ENCODE peak calls at places on chromosome 7, in nine cellular contexts. One of them, this sample, is unnamed.

GRCh38 chr7:127598318-127598717 is 4.8 kb downstream of the FSCN3 start:
- DNase-seq in kidney epithelial cell: no peak
- DNase-seq in fibroblast of villous mesenchyme: no peak
- DNase-seq in tibial nerve: no peak
- DNase-seq in cardiac fibroblast: no peak
- DNase-seq in dorsolateral prefrontal cortex: no peak
- DNase-seq in A673: peak
- DNase-seq in heart right ventricle: no peak
- DNase-seq in astrocyte of the spinal cord: no peak
- DNase-seq in this sample: no peak

GRCh38 chr7:96870201-96870600 is 135.2 kb upstream of the DLX6 start:
- DNase-seq in heart right ventricle: no peak
- DNase-seq in astrocyte of the spinal cord: no peak
- DNase-seq in A673: no peak
- DNase-seq in tibial nerve: no peak
- DNase-seq in cardiac fibroblast: no peak
- DNase-seq in dorsolateral prefrontal cortex: no peak
- DNase-seq in fibroblast of villous mesenchyme: peak
- DNase-seq in kidney epithelial cell: no peak
- DNase-seq in this sample: no peak

GRCh38 chr7:99392659-99393362 is 15.6 kb downstream of the PDAP1 start:
- DNase-seq in A673: peak
- DNase-seq in fibroblast of villous mesenchyme: peak
- DNase-seq in dorsolateral prefrontal cortex: peak
- DNase-seq in tibial nerve: peak
- DNase-seq in astrocyte of the spinal cord: peak
- DNase-seq in kidney epithelial cell: no peak
- DNase-seq in cardiac fibroblast: peak
- DNase-seq in heart right ventricle: peak
- DNase-seq in this sample: no peak

GRCh38 chr7:148747274-148747673 is 48.6 kb downstream of the CUL1 start:
- DNase-seq in A673: no peak
- DNase-seq in cardiac fibroblast: no peak
- DNase-seq in dorsolateral prefrontal cortex: no peak
- DNase-seq in heart right ventricle: no peak
- DNase-seq in astrocyte of the spinal cord: no peak
- DNase-seq in kidney epithelial cell: no peak
- DNase-seq in fibroblast of villous mesenchyme: no peak
- DNase-seq in tibial nerve: no peak
- DNase-seq in this sample: no peak

GRCh38 chr7:46360811-46361210 is 439.7 kb upstream of the IGFBP3 start:
- DNase-seq in A673: no peak
- DNase-seq in heart right ventricle: no peak
- DNase-seq in astrocyte of the spinal cord: no peak
- DNase-seq in dorsolateral prefrontal cortex: no peak
- DNase-seq in cardiac fibroblast: no peak
- DNase-seq in fibroblast of villous mesenchyme: no peak
- DNase-seq in kidney epithelial cell: no peak
- DNase-seq in tibial nerve: no peak
- DNase-seq in this sample: no peak

GRCh38 chr7:105863876-105864275 is 12.5 kb downstream of the ATXN7L1 start:
- DNase-seq in dorsolateral prefrontal cortex: no peak
- DNase-seq in A673: no peak
- DNase-seq in tibial nerve: no peak
- DNase-seq in heart right ventricle: no peak
- DNase-seq in kidney epithelial cell: no peak
- DNase-seq in cardiac fibroblast: no peak
- DNase-seq in astrocyte of the spinal cord: no peak
- DNase-seq in fibroblast of villous mesenchyme: no peak
- DNase-seq in this sample: no peak

GRCh38 chr7:142323706-142324105 is 65.8 kb upstream of the PRSS58 start:
- DNase-seq in dorsolateral prefrontal cortex: peak
- DNase-seq in cardiac fibroblast: no peak
- DNase-seq in heart right ventricle: peak
- DNase-seq in tibial nerve: no peak
- DNase-seq in fibroblast of villous mesenchyme: peak
- DNase-seq in astrocyte of the spinal cord: no peak
- DNase-seq in kidney epithelial cell: no peak
- DNase-seq in A673: peak
- DNase-seq in this sample: no peak

GRCh38 chr7:132877578-132877977 is 204.3 kb downstream of the CHCHD3 start:
- DNase-seq in cardiac fibroblast: no peak
- DNase-seq in A673: peak
- DNase-seq in tibial nerve: no peak
- DNase-seq in heart right ventricle: no peak
- DNase-seq in astrocyte of the spinal cord: no peak
- DNase-seq in kidney epithelial cell: no peak
- DNase-seq in dorsolateral prefrontal cortex: no peak
- DNase-seq in fibroblast of villous mesenchyme: no peak
- DNase-seq in this sample: no peak

GRCh38 chr7:42445691-42446090 is 208.7 kb upstream of the GLI3 start:
- DNase-seq in kidney epithelial cell: no peak
- DNase-seq in tibial nerve: no peak
- DNase-seq in cardiac fibroblast: peak
- DNase-seq in astrocyte of the spinal cord: no peak
- DNase-seq in fibroblast of villous mesenchyme: peak
- DNase-seq in heart right ventricle: no peak
- DNase-seq in dorsolateral prefrontal cortex: no peak
- DNase-seq in A673: no peak
- DNase-seq in this sample: no peak

GRCh38 chr7:155414508-155414907 is 43.4 kb upstream of the EN2 start:
- DNase-seq in fibroblast of villous mesenchyme: no peak
- DNase-seq in dorsolateral prefrontal cortex: no peak
- DNase-seq in tibial nerve: no peak
- DNase-seq in A673: no peak
- DNase-seq in cardiac fibroblast: no peak
- DNase-seq in heart right ventricle: no peak
- DNase-seq in astrocyte of the spinal cord: no peak
- DNase-seq in kidney epithelial cell: no peak
- DNase-seq in this sample: no peak

GRCh38 chr7:127348247-127348631 is 44.3 kb downstream of the ZNF800 start:
- DNase-seq in heart right ventricle: no peak
- DNase-seq in tibial nerve: no peak
- DNase-seq in dorsolateral prefrontal cortex: no peak
- DNase-seq in A673: no peak
- DNase-seq in cardiac fibroblast: no peak
- DNase-seq in astrocyte of the spinal cord: peak
- DNase-seq in fibroblast of villous mesenchyme: no peak
- DNase-seq in kidney epithelial cell: no peak
- DNase-seq in this sample: no peak

GRCh38 chr7:157586426-157586955 is 249.7 kb downstream of the DNAJB6 start:
- DNase-seq in dorsolateral prefrontal cortex: peak
- DNase-seq in astrocyte of the spinal cord: no peak
- DNase-seq in A673: no peak
- DNase-seq in cardiac fibroblast: no peak
- DNase-seq in kidney epithelial cell: no peak
- DNase-seq in fibroblast of villous mesenchyme: no peak
- DNase-seq in heart right ventricle: no peak
- DNase-seq in tibial nerve: no peak
- DNase-seq in this sample: no peak

GRCh38 chr7:112481833-112482669 is 1.3 kb downstream of the LSMEM1 start:
- DNase-seq in A673: peak
- DNase-seq in heart right ventricle: no peak
- DNase-seq in dorsolateral prefrontal cortex: no peak
- DNase-seq in astrocyte of the spinal cord: peak
- DNase-seq in kidney epithelial cell: peak
- DNase-seq in fibroblast of villous mesenchyme: peak
- DNase-seq in cardiac fibroblast: peak
- DNase-seq in tibial nerve: no peak
- DNase-seq in this sample: peak

GRCh38 chr7:131620673-131621609 is 64.5 kb upstream of the PODXL start:
- DNase-seq in kidney epithelial cell: peak
- DNase-seq in A673: no peak
- DNase-seq in heart right ventricle: no peak
- DNase-seq in astrocyte of the spinal cord: peak
- DNase-seq in tibial nerve: no peak
- DNase-seq in dorsolateral prefrontal cortex: no peak
- DNase-seq in fibroblast of villous mesenchyme: peak
- DNase-seq in cardiac fibroblast: peak
- DNase-seq in this sample: peak

GRCh38 chr7:41886906-41887311 is 184.0 kb upstream of the INHBA start:
- DNase-seq in kidney epithelial cell: no peak
- DNase-seq in astrocyte of the spinal cord: peak
- DNase-seq in A673: peak
- DNase-seq in tibial nerve: peak
- DNase-seq in dorsolateral prefrontal cortex: no peak
- DNase-seq in cardiac fibroblast: peak
- DNase-seq in heart right ventricle: peak
- DNase-seq in fibroblast of villous mesenchyme: peak
- DNase-seq in this sample: peak

GRCh38 chr7:132755538-132756481 is 179.5 kb upstream of the PLXNA4 start:
- DNase-seq in tibial nerve: no peak
- DNase-seq in kidney epithelial cell: no peak
- DNase-seq in A673: no peak
- DNase-seq in dorsolateral prefrontal cortex: peak
- DNase-seq in cardiac fibroblast: peak
- DNase-seq in astrocyte of the spinal cord: peak
- DNase-seq in fibroblast of villous mesenchyme: no peak
- DNase-seq in heart right ventricle: no peak
- DNase-seq in this sample: no peak

GRCh38 chr7:79531116-79531515 is 77.6 kb upstream of the MAGI2 start:
- DNase-seq in dorsolateral prefrontal cortex: no peak
- DNase-seq in heart right ventricle: no peak
- DNase-seq in kidney epithelial cell: no peak
- DNase-seq in fibroblast of villous mesenchyme: no peak
- DNase-seq in A673: no peak
- DNase-seq in astrocyte of the spinal cord: no peak
- DNase-seq in cardiac fibroblast: no peak
- DNase-seq in tibial nerve: no peak
- DNase-seq in this sample: no peak

GRCh38 chr7:107939472-107940145 is 48.6 kb downstream of the DLD start:
- DNase-seq in tibial nerve: no peak
- DNase-seq in astrocyte of the spinal cord: peak
- DNase-seq in cardiac fibroblast: peak
- DNase-seq in fibroblast of villous mesenchyme: peak
- DNase-seq in heart right ventricle: peak
- DNase-seq in kidney epithelial cell: peak
- DNase-seq in dorsolateral prefrontal cortex: no peak
- DNase-seq in A673: peak
- DNase-seq in this sample: peak

GRCh38 chr7:48875300-48875916 is 48.9 kb upstream of the CDC14C start:
- DNase-seq in A673: peak
- DNase-seq in heart right ventricle: peak
- DNase-seq in tibial nerve: no peak
- DNase-seq in astrocyte of the spinal cord: peak
- DNase-seq in dorsolateral prefrontal cortex: peak
- DNase-seq in kidney epithelial cell: no peak
- DNase-seq in cardiac fibroblast: no peak
- DNase-seq in fibroblast of villous mesenchyme: peak
- DNase-seq in this sample: peak
- TF ChIP-seq CTCF in A673: peak
- TF ChIP-seq CTCF in heart right ventricle: peak
- TF ChIP-seq CTCF in tibial nerve: peak
- TF ChIP-seq CTCF in astrocyte of the spinal cord: peak
- TF ChIP-seq CTCF in dorsolateral prefrontal cortex: peak
- TF ChIP-seq CTCF in kidney epithelial cell: peak
- TF ChIP-seq CTCF in cardiac fibroblast: peak
- TF ChIP-seq CTCF in fibroblast of villous mesenchyme: peak
- TF ChIP-seq CTCF in this sample: peak

DNA sequence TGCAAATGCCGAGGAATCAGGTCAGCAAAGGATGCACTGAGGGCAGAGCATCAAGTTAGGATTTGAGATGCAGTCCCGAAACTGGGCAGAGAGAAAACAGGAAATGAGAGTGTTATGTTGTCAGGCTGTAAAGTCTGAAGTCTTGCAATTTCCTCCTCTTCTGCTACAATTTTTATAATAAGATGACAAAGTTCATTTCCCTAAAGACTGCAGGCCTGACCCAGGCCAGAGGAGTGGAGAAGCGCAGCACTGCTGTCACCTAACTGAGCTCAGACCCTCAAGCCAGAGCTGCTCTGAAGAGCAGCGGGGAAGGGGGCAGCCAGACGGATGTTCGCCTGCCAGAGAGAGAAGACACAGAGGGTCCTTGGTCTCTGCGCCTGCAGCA is 12.5 kb upstream of the AOAH start:
- DNase-seq in A673: no peak
- DNase-seq in dorsolateral prefrontal cortex: no peak
- DNase-seq in kidney epithelial cell: no peak
- DNase-seq in cardiac fibroblast: no peak
- DNase-seq in tibial nerve: no peak
- DNase-seq in heart right ventricle: no peak
- DNase-seq in astrocyte of the spinal cord: no peak
- DNase-seq in fibroblast of villous mesenchyme: no peak
- DNase-seq in this sample: no peak
- H3K4me3 ChIP-seq in A673: no peak
- H3K4me3 ChIP-seq in dorsolateral prefrontal cortex: no peak
- H3K4me3 ChIP-seq in kidney epithelial cell: no peak
- H3K4me3 ChIP-seq in cardiac fibroblast: no peak
- H3K4me3 ChIP-seq in tibial nerve: no peak
- H3K4me3 ChIP-seq in heart right ventricle: no peak
- H3K4me3 ChIP-seq in astrocyte of the spinal cord: no peak
- H3K4me3 ChIP-seq in fibroblast of villous mesenchyme: no peak
- H3K4me3 ChIP-seq in this sample: no peak

DNA sequence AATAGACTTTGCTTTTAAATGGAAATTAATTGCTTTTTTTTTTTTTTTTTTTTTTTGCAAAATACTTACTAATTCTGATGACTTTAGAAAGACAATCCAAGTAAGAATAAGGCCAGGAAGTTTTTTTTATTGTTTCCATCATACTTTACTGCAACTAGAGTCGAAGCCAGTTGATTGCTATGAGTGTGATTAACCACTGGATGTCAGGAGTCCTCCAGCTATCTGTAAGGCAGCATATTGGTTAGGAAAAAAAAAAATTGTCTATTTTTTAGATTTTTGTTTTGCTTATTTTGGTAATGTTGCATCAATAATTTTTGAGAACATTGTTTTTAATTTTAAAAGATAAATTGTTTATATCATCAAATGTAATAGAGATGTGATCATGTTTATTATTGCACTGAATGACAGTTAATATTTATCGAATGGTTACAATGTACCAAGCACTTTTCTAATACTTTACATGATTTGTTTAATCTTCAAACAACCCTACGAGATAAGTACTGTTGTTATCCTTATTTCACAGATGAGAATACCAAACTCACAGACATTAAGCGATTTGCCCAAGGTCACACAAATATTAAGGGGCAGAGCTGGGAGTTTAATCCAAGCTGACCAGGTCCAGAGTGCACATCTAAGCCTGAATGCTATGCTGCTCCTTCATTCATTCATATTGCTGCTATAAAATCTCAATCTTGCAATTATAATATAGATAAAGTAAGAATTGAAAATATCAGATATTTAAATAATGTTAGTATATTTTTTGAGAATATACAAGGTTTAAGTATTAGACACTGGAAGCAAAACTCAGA is 19.9 kb upstream of the LMOD2 start:
- DNase-seq in tibial nerve: no peak
- DNase-seq in dorsolateral prefrontal cortex: no peak
- DNase-seq in A673: peak
- DNase-seq in astrocyte of the spinal cord: peak
- DNase-seq in cardiac fibroblast: peak
- DNase-seq in kidney epithelial cell: no peak
- DNase-seq in fibroblast of villous mesenchyme: peak
- DNase-seq in heart right ventricle: no peak
- DNase-seq in this sample: peak
- TF ChIP-seq CTCF in tibial nerve: peak
- TF ChIP-seq CTCF in dorsolateral prefrontal cortex: peak
- TF ChIP-seq CTCF in A673: peak
- TF ChIP-seq CTCF in astrocyte of the spinal cord: peak
- TF ChIP-seq CTCF in cardiac fibroblast: peak
- TF ChIP-seq CTCF in kidney epithelial cell: peak
- TF ChIP-seq CTCF in fibroblast of villous mesenchyme: peak
- TF ChIP-seq CTCF in heart right ventricle: peak
- TF ChIP-seq CTCF in this sample: peak

GRCh38 chr7:16644987-16645592 is 464 bp downstream of the ANKMY2 start:
- DNase-seq in astrocyte of the spinal cord: peak
- DNase-seq in kidney epithelial cell: no peak
- DNase-seq in A673: peak
- DNase-seq in tibial nerve: peak
- DNase-seq in dorsolateral prefrontal cortex: no peak
- DNase-seq in fibroblast of villous mesenchyme: peak
- DNase-seq in cardiac fibroblast: peak
- DNase-seq in heart right ventricle: peak
- DNase-seq in this sample: no peak
- H3K4me3 ChIP-seq in astrocyte of the spinal cord: peak
- H3K4me3 ChIP-seq in kidney epithelial cell: peak
- H3K4me3 ChIP-seq in A673: peak
- H3K4me3 ChIP-seq in tibial nerve: peak
- H3K4me3 ChIP-seq in dorsolateral prefrontal cortex: peak
- H3K4me3 ChIP-seq in fibroblast of villous mesenchyme: peak
- H3K4me3 ChIP-seq in cardiac fibroblast: peak
- H3K4me3 ChIP-seq in heart right ventricle: peak
- H3K4me3 ChIP-seq in this sample: peak

This sample was measured in astrocyte of the cerebellum.